ENCODE peak calls at places on chromosomes 5 and 9, in seven cellular contexts. W is ovary, Z is adrenal gland, T is gastrocnemius medialis, K is IMR-90, Y is NB4, N is lower leg skin. G is an unnamed sample.

GRCh38 chr5:107331312-107331711 is 339.4 kb downstream of the EFNA5 start:
- DNase-seq in Y (no peak), T (no peak), N (no peak), K (no peak), W (no peak), Z (no peak), G (no peak)

GRCh38 chr5:130759061-130759460 is 406.0 kb downstream of the HINT1 start:
- DNase-seq in N (no peak), Y (no peak), Z (no peak), W (no peak), K (no peak), T (no peak), G (no peak)

GRCh38 chr9:100474082-100474949 is 1.4 kb downstream of the TMEFF1 start:
- DNase-seq in Z (no peak), Y (no peak), W (no peak), K (no peak), T (no peak), N (no peak), G (no peak)

GRCh38 chr5:96114736-96115466 is 153.2 kb upstream of the ELL2 start:
- DNase-seq in T (no peak), W (no peak), N (no peak), Z (no peak), K (peak; percentile 70), Y (no peak), G (no peak)

GRCh38 chr5:138657360-138657759 is 82.2 kb upstream of the HSPA9 start:
- DNase-seq in K (no peak), N (no peak), Y (no peak), Z (no peak), T (no peak), W (no peak), G (no peak)

GRCh38 chr5:104241051-104241450 is 678.5 kb upstream of the NUDT12 start:
- DNase-seq in T (no peak), N (no peak), K (no peak), Y (no peak), W (no peak), Z (no peak), G (no peak)

GRCh38 chr5:20972419-20972925 is 984.5 kb upstream of the CDH18 start:
- DNase-seq in Z (no peak), K (peak; percentile 1), T (peak; percentile 27), W (peak; percentile 31), Y (peak; percentile 25), N (no peak), G (no peak)

GRCh38 chr5:127968998-127969397 is 114.6 kb upstream of the SLC12A2 start:
- DNase-seq in Y (no peak), N (no peak), Z (no peak), W (no peak), T (no peak), K (no peak), G (no peak)

DNA sequence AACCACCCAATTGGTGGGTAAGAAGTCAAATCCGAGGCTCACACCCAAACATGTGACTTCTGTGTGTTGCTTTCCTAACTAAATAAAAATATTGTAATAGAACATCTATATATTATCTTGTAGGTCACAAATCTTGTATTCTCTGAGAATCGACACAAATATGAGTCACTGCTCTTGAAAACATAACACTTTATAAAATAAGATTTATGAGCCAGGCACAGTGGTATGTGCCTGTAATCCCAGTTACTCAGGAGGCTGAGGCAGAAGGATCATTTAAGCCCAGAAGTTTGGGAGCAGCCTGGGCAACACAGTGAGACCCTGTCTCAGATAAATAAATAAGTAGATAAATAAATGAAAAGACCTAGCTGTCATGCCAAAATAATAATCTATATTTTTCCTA is 624.1 kb downstream of the ANXA1 start:
- DNase-seq in K (no peak), T (no peak), Y (no peak), Z (no peak), W (no peak), N (no peak), G (no peak)
- TF ChIP-seq POLR2A in K (no peak), T (no peak), Y (no peak), Z (no peak), W (no peak), N (no peak), G (no peak)

DNA sequence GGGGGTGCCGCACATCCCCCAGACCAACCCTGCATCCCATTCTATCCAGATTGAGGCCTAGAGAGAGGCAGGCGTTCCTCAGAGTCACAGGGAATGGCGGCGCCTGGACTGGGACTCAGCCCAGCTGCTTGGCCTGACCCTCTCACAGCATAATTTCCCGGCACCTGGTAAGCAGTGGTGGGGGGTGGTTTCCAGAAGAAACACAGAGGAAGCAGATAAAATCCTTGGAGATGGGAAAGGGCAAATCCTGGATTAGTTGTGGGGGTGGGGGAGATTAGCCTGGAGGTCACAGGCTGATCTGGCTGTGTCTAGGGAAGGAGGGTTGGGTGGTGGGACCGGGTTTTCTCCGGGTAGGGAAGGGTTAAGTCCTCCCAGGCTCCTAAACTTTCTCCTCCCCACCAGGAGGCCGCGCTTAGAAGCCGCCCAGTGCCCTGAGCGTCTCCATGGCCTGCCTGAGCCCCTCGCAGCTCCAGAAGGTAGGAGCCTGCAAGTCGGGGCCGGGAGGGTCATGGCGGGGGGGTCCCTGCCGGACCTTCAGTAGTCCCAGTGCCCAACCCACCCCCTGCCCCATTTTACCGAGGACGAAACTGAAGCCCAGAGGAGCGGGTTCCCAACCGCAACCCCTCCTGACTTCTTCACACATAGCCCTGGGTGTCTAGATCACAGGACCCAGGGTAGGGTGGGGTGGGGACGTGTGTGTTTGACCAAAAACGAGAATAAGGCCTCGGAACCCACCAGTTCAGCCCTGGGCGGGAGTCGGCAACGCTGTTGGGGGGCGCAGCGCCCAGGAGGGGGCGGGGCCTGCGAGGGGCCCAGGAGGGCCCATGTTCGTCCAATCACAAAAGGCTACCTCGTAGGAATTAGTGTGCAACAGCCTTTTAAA is 1.3 kb downstream of the PHYHD1 start:
- DNase-seq in W (peak; percentile 77), T (peak; percentile 30), Z (peak; percentile 65), K (peak; percentile 50), N (no peak), Y (no peak), G (peak; percentile 40)
- TF ChIP-seq POLR2A in W (no peak), T (no peak), Z (no peak), K (no peak), N (no peak), Y (no peak), G (no peak)

GRCh38 chr9:128321879-128322341 is 337 bp downstream of the TRUB2 start:
- DNase-seq in T (no peak), K (no peak), N (no peak), Z (no peak), W (no peak), Y (no peak), G (no peak)

GRCh38 chr9:128321343-128321742 is 904 bp downstream of the TRUB2 start:
- DNase-seq in Z (no peak), K (no peak), T (no peak), Y (no peak), W (no peak), N (no peak), G (no peak)

GRCh38 chr9:128323786-128324185 is 1.1 kb downstream of the COQ4 start:
- DNase-seq in W (no peak), T (no peak), Y (peak; percentile 40), Z (no peak), N (no peak), K (no peak), G (no peak)

GRCh38 chr9:128323192-128323730 is 622 bp downstream of the COQ4 start:
- DNase-seq in K (peak; percentile 63), N (no peak), T (no peak), Z (no peak), Y (no peak), W (no peak), G (no peak)

GRCh38 chr9:128322342-128323191 is at the start of the genes COQ4 and TRUB2:
- DNase-seq in W (peak; percentile 91), Y (peak; percentile 96), T (peak; percentile 92), K (peak; percentile 92), N (peak; percentile 99), Z (peak; percentile 93), G (peak; percentile 98)
- TF ChIP-seq POLR2A in W (no peak), Y (peak; percentile 84), T (no peak), K (peak; percentile 26), N (no peak), Z (no peak), G (peak; percentile 64)

GRCh38 chr5:177334155-177334551 is 17.3 kb downstream of the LMAN2 start:
- DNase-seq in Y (no peak), Z (no peak), T (no peak), N (no peak), K (no peak), W (no peak), G (no peak)

GRCh38 chr5:177333420-177334154 is 17.9 kb downstream of the LMAN2 start:
- DNase-seq in N (no peak), Z (no peak), W (no peak), Y (no peak), K (no peak), T (no peak), G (no peak)

GRCh38 chr5:177335701-177336065 is 15.8 kb downstream of the LMAN2 start:
- DNase-seq in W (no peak), Z (no peak), K (no peak), Y (no peak), N (no peak), T (no peak), G (no peak)

GRCh38 chr5:177336112-177336511 is 15.4 kb downstream of the LMAN2 start:
- DNase-seq in Z (no peak), T (no peak), W (no peak), N (no peak), Y (peak; percentile 58), K (no peak), G (peak; percentile 54)

GRCh38 chr5:177335043-177335700 is 16.3 kb downstream of the LMAN2 start:
- DNase-seq in Z (no peak), W (no peak), K (no peak), T (no peak), N (no peak), Y (no peak), G (no peak)
- TF ChIP-seq POLR2A in Z (no peak), W (no peak), K (no peak), T (no peak), N (no peak), Y (no peak), G (no peak)

GRCh38 chr5:77080905-77081304 is 6.2 kb downstream of the ZBED3 start:
- DNase-seq in W (no peak), Z (no peak), T (no peak), K (no peak), Y (no peak), N (no peak), G (no peak)

GRCh38 chr5:77083088-77083487 is 4.0 kb downstream of the ZBED3 start:
- DNase-seq in Y (no peak), T (no peak), N (no peak), W (no peak), Z (no peak), K (no peak), G (no peak)

GRCh38 chr5:77087484-77088291 is 603 bp upstream of the ZBED3 start:
- DNase-seq in Z (peak; percentile 21), Y (peak; percentile 40), K (peak; percentile 5), W (peak; percentile 36), T (peak; percentile 15), N (no peak), G (no peak)

GRCh38 chr5:77082280-77082679 is 4.8 kb downstream of the ZBED3 start:
- DNase-seq in Z (no peak), K (no peak), Y (no peak), N (no peak), W (no peak), T (no peak), G (no peak)

GRCh38 chr5:77086611-77087483 is at the start of gene ZBED3:
- DNase-seq in Y (peak; percentile 79), K (peak; percentile 74), W (peak; percentile 69), N (peak; percentile 93), Z (peak; percentile 77), T (peak; percentile 56), G (peak; percentile 63)
- TF ChIP-seq POLR2A in Y (no peak), K (no peak), W (no peak), N (no peak), Z (no peak), T (no peak), G (no peak)

GRCh38 chr5:172886974-172887491 is 53.0 kb downstream of the ERGIC1 start:
- DNase-seq in N (no peak), Y (peak; percentile 94), K (peak; percentile 88), W (peak; percentile 63), T (peak; percentile 71), Z (peak; percentile 72), G (no peak)
- TF ChIP-seq POLR2A in N (no peak), Y (no peak), K (no peak), W (peak; percentile 19), T (peak; percentile 58), Z (peak; percentile 25), G (no peak)

G was measured in erythroblast.